ENCODE peak calls at places on chromosome 19, in five cellular contexts. W is cardiac fibroblast; R is PC-3; T is CD8-positive, alpha-beta T cell; B is nephron progenitor cell. P is an unnamed sample.

GRCh38 chr19:17209126-17210036 is 5.8 kb upstream of the USE1 start:
- DNase-seq in W (peak), R (peak), T (peak), B (peak), P (no peak)

GRCh38 chr19:33883869-33884519 is 87.3 kb downstream of the KCTD15 start:
- DNase-seq in W (peak), R (peak), T (no peak), B (no peak), P (no peak)

GRCh38 chr19:55454787-55455243 is 6.6 kb downstream of the ISOC2 start:
- DNase-seq in W (peak), R (peak), T (peak), B (peak), P (no peak)

GRCh38 chr19:50486823-50487515 is 10.3 kb upstream of the GARIN5A start:
- DNase-seq in W (peak), R (peak), T (peak), B (no peak), P (no peak)

GRCh38 chr19:14430712-14431111 is 2.4 kb upstream of the PKN1 start:
- DNase-seq in W (no peak), R (no peak), T (no peak), B (no peak), P (no peak)

GRCh38 chr19:28424662-28425430 is 788.1 kb downstream of the UQCRFS1 start:
- DNase-seq in W (no peak), R (no peak), T (no peak), B (no peak), P (no peak)

GRCh38 chr19:55391702-55392615 is 6.2 kb downstream of the RPL28 start:
- DNase-seq in W (no peak), R (peak), T (no peak), B (no peak), P (no peak)

GRCh38 chr19:51138549-51138979 is 3.5 kb upstream of the SIGLEC7 start:
- DNase-seq in W (peak), R (no peak), T (no peak), B (no peak), P (no peak)

GRCh38 chr19:343941-344624 is 513 bp downstream of the MIER2 start:
- DNase-seq in W (peak), R (no peak), T (no peak), B (peak), P (no peak)

GRCh38 chr19:15292847-15293582 is 39.3 kb downstream of the BRD4 start:
- DNase-seq in W (no peak), R (no peak), T (peak), B (no peak), P (no peak)

GRCh38 chr19:38211779-38212178 is 12.2 kb downstream of the DPF1 start:
- DNase-seq in W (no peak), R (no peak), T (no peak), B (no peak), P (no peak)

GRCh38 chr19:53892301-53892980 is 10.4 kb downstream of the PRKCG start:
- DNase-seq in W (no peak), R (no peak), T (no peak), B (no peak), P (no peak)

GRCh38 chr19:50839712-50840655 is 6.6 kb upstream of the KLK15 start:
- DNase-seq in W (no peak), R (no peak), T (no peak), B (no peak), P (no peak)

GRCh38 chr19:17398902-17399527 is 5.0 kb upstream of the CCDC194 start:
- DNase-seq in W (no peak), R (no peak), T (no peak), B (no peak), P (no peak)

GRCh38 chr19:18478545-18479311 is 40.8 kb upstream of the ISYNA1 start:
- DNase-seq in W (peak), R (peak), T (peak), B (no peak), P (no peak)

GRCh38 chr19:29680447-29680846 is 15.2 kb downstream of the PLEKHF1 start:
- DNase-seq in W (no peak), R (no peak), T (peak), B (no peak), P (peak)

GRCh38 chr19:44512326-44513298 is 12.3 kb upstream of the ZNF180 start:
- DNase-seq in W (peak), R (peak), T (no peak), B (peak), P (no peak)

GRCh38 chr19:43901395-43902390 is 33.4 kb downstream of the ZNF45 start:
- DNase-seq in W (peak), R (no peak), T (peak), B (peak), P (peak)

GRCh38 chr19:13195678-13196077 is 45.5 kb downstream of the IER2 start:
- DNase-seq in W (no peak), R (no peak), T (peak), B (peak), P (peak)

GRCh38 chr19:33214621-33215020 is 11.0 kb downstream of the SLC7A10 start:
- DNase-seq in W (peak), R (peak), T (no peak), B (peak), P (no peak)

GRCh38 chr19:844300-844971 is 3.6 kb downstream of the PRTN3 start:
- DNase-seq in W (no peak), R (no peak), T (no peak), B (no peak), P (no peak)

GRCh38 chr19:46787331-46788100 is 878 bp downstream of the SLC1A5 start:
- DNase-seq in W (peak), R (peak), T (peak), B (peak), P (peak)

GRCh38 chr19:1134431-1134830 is 30.6 kb downstream of the GPX4 start:
- DNase-seq in W (no peak), R (no peak), T (no peak), B (no peak), P (no peak)

GRCh38 chr19:24046550-24046949 is 40.4 kb upstream of the ZNF254 start:
- DNase-seq in W (no peak), R (no peak), T (no peak), B (no peak), P (no peak)

GRCh38 chr19:18445252-18445948 is 7.5 kb upstream of the ISYNA1 start:
- DNase-seq in W (no peak), R (no peak), T (no peak), B (no peak), P (no peak)

GRCh38 chr19:10408511-10409291 is 5.4 kb upstream of the CDC37 start:
- DNase-seq in W (no peak), R (no peak), T (peak), B (no peak), P (peak)

GRCh38 chr19:18205180-18205915 is 1.5 kb upstream of the RAB3A start:
- DNase-seq in W (peak), R (peak), T (peak), B (peak), P (peak)

GRCh38 chr19:31610036-31610435 is 260.8 kb upstream of the TSHZ3 start:
- DNase-seq in W (no peak), R (no peak), T (no peak), B (no peak), P (no peak)

GRCh38 chr19:56670401-56670960 is 1.1 kb downstream of the ZNF835 start:
- DNase-seq in W (no peak), R (no peak), T (no peak), B (no peak), P (no peak)

GRCh38 chr19:33040994-33041827 is 23.5 kb downstream of the RHPN2 start:
- DNase-seq in W (peak), R (peak), T (no peak), B (no peak), P (no peak)

GRCh38 chr19:38318595-38319142 is 976 bp upstream of the KCNK6 start:
- DNase-seq in W (no peak), R (no peak), T (no peak), B (no peak), P (no peak)

GRCh38 chr19:56751078-56751489 is 79.5 kb upstream of the ZNF835 start:
- DNase-seq in W (no peak), R (no peak), T (no peak), B (no peak), P (no peak)

GRCh38 chr19:29552454-29553280 is 26.9 kb downstream of the VSTM2B start:
- DNase-seq in W (no peak), R (no peak), T (no peak), B (no peak), P (no peak)

GRCh38 chr19:18479964-18480723 is 41.7 kb downstream of the ELL start:
- DNase-seq in W (peak), R (no peak), T (no peak), B (no peak), P (no peak)

GRCh38 chr19:558770-559439 is 13.5 kb upstream of the BSG start:
- DNase-seq in W (no peak), R (no peak), T (no peak), B (no peak), P (no peak)

DNA sequence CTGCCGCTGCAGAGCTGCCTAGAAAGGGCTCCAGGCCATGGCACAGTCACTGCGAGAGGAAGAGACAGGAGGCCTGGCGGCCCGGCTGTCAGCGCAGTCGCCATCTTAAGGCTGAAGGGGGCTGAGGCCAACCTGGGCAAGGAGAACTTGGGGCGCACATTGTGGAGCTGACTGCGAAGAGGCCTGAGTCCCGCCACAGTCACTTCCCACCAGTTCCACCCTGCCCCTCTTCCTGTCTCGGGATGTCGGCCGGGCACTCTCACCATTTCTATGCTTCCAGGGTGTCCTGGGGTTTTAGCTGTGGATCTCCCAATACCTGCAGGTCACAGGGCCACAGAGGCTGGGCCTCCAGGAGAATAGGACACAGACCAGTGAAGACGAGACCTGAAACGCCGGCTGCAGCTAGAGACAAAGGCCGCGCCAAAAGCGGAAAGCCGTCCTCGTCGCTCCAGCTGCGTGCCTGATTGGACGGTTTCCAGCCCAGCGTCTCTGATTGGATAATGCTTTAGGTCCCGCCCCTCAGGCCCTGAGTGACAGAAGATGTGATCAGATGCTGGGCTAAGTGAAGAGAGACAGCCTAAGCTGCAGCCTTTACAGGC is 71.1 kb downstream of the ZNF486 start:
- DNase-seq in W (peak), R (no peak), T (peak), B (peak), P (peak)
- TF ChIP-seq CTCF in W (no peak), R (no peak), T (no peak), B (no peak), P (no peak)

DNA sequence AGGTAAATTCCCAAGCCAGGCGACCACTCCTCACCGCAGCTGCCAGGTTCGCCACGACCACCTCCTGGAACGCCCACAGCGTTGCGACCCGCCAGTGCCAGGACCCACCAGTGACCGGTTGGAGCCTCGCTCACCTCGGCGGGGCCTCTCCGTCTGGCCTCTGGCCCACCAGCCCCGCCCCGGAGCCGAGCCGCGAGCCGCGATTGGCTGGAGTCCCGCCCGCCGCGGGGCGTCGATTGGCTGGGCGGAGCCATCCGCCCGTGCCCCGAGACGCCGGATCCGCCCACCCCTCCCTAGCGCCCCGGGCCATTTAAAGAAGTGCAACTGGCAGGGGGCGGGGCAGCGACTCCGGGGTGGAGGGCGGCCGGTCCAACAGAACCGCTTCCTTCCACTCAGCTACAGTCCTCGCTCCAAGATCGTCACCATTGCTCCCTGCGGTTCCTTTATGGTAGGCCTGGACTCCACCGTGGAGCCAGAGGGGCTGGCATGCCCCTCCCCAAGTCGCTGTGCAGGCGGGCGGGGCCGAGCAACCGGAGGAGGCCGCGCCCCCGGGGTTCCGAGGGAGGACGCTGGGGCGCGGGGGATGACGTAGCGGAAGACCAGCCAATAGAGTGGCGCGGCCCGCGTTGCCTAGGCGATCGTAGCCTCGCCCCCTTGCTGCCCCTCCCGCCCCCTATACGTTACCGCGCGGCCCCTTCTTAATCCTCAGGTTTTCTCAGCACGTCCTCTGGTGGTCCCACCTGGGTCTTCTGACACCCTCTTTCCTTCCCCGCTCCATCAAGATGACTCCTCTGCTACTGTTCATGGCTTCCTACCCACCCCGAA is at the start of gene SERTAD3:
- DNase-seq in W (peak), R (peak), T (peak), B (peak), P (peak)
- TF ChIP-seq CTCF in W (peak), R (no peak), T (no peak), B (no peak), P (no peak)

GRCh38 chr19:3059653-3060052 is 2.6 kb downstream of the TLE5 start:
- DNase-seq in W (no peak), R (no peak), T (no peak), B (no peak), P (no peak)

GRCh38 chr19:3060852-3061182 is 1.5 kb downstream of the TLE5 start:
- DNase-seq in W (no peak), R (no peak), T (no peak), B (no peak), P (no peak)

GRCh38 chr19:3061214-3062161 is 807 bp downstream of the TLE5 start:
- DNase-seq in W (peak), R (no peak), T (peak), B (no peak), P (peak)

GRCh38 chr19:3064011-3064330 is 1.7 kb upstream of the TLE5 start:
- DNase-seq in W (no peak), R (no peak), T (no peak), B (no peak), P (no peak)

DNA sequence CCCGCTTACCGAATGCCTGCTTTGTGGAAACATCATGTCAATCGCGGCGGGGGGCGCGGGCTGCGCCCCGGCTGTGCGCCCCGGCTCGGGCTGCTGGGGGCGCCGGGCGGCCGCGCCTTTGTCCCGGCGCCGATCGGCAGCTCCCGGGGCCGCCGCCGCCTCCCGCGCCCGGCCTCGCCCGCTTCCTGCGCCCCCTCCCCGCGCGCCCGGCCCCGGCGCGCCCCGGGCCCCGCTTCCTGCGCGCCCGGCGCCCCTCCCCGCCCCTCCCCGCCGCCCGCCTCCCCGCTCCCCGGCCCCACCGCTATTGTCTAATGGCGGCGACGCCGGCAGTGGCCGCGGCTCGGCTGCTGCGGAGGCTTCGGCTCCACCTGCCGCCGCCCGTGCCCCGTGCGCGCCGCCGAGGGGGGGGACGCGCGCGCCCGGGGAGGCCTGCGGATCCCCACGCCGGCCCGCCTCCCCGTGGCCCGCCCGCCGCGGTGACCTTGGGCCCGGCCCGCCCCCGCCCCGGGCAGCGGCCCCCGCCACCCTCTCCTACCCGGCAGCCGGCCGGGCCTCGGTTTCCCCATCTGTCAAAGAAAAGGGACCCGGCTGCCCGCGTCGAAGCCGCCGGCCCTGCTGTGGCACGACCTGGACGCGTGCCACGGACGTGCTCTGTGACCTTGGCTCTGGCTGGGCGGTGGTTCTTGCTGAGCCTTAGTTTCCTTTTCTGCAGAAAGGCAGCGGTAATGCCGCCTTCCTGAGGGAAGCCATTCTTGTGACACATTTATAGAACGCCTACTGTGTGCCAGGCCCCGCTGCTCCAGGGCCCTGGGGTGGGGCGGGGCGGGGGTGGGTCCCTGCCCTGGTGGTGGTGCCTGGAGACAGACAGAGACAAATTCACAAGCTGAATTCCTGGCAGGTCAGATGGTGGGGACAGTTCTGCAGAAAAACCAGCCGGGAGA is at the start of gene TLE5:
- DNase-seq in W (peak), R (peak), T (peak), B (peak), P (peak)
- TF ChIP-seq CTCF in W (no peak), R (no peak), T (no peak), B (no peak), P (no peak)

GRCh38 chr19:49210108-49210900 is 52.7 kb downstream of the TRPM4 start:
- DNase-seq in W (peak), R (peak), T (peak), B (peak), P (peak)
- TF ChIP-seq CTCF in W (no peak), R (no peak), T (no peak), B (peak), P (no peak)

DNA sequence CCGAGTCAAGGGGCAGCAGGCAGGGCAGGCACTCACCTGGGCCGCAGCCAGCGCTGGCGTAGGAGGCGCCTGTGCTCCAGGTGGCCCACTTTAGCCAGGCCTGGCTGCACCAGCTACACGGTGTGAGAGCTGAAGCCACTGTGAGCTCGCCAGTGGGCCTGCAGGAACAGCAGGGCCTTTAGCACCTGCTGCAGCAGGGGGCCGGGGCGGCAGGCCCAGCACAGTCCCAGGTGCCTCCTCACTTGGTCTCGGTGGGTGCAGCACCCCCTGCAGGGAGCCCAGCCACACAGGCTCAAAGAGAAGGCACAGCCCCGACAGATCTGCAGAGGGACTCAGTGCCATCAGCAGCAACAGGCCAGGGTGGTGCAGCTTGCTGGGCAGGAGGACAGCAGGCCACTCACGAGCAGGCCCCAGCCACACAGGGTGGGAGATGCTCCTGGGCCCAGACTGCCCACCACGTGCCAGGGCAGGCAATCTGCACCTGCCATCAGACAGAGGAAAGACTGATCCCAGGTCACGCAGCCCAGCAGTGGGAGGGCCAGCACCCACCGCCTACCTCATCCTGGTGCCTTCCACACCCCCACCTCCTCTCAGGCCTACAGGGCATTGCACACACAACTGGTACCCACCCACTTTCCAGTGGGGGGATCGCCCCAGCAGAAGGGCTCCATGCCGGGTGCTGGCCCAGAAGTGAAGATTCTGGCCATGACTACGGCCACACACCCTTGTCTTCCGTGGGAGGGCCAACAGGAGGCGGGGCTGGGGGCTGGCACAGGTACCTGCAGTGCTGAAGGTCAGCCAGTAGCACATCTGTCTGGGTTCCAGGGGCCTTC is 15.8 kb downstream of the ARHGAP33 start:
- DNase-seq in W (no peak), R (no peak), T (no peak), B (peak), P (no peak)
- TF ChIP-seq CTCF in W (no peak), R (peak), T (no peak), B (no peak), P (no peak)

GRCh38 chr19:5897189-5897969 is 6.2 kb downstream of the NDUFA11 start:
- DNase-seq in W (no peak), R (no peak), T (no peak), B (no peak), P (no peak)
- TF ChIP-seq CTCF in W (no peak), R (peak), T (no peak), B (no peak), P (no peak)